ENCODE peak calls at places on chromosomes 11 and 22, in six cellular contexts. One of them, this sample, is unnamed.

GRCh38 chr22:31556627-31557203 is 60.4 kb downstream of the SFI1 start:
- DNase-seq in stimulated activated CD4-positive, alpha-beta T cell treated with anti-CD3 and anti-CD28 coated beads, Interleukin-4, amount 100 ng/mL, for 48 hours: no peak
- DNase-seq in CD8-positive, alpha-beta memory T cell: peak; percentile 13
- DNase-seq in amygdala: no peak
- DNase-seq in activated T-helper 1 cell treated with Interleukin-2 at 50 U/mL for 16 hours: no peak
- DNase-seq in NCI-H1092: no peak
- DNase-seq in this sample: no peak

GRCh38 chr11:6962673-6963072 is 36.4 kb downstream of the ZNF215 start:
- DNase-seq in NCI-H1092: no peak
- DNase-seq in amygdala: no peak
- DNase-seq in stimulated activated CD4-positive, alpha-beta T cell treated with anti-CD3 and anti-CD28 coated beads, Interleukin-4, amount 100 ng/mL, for 48 hours: no peak
- DNase-seq in activated T-helper 1 cell treated with Interleukin-2 at 50 U/mL for 16 hours: no peak
- DNase-seq in CD8-positive, alpha-beta memory T cell: no peak
- DNase-seq in this sample: no peak

GRCh38 chr11:95652002-95652472 is 137.5 kb downstream of the FAM76B start:
- DNase-seq in NCI-H1092: no peak
- DNase-seq in amygdala: no peak
- DNase-seq in CD8-positive, alpha-beta memory T cell: no peak
- DNase-seq in stimulated activated CD4-positive, alpha-beta T cell treated with anti-CD3 and anti-CD28 coated beads, Interleukin-4, amount 100 ng/mL, for 48 hours: no peak
- DNase-seq in activated T-helper 1 cell treated with Interleukin-2 at 50 U/mL for 16 hours: no peak
- DNase-seq in this sample: no peak

GRCh38 chr11:111770581-111771134 is 4.5 kb upstream of the PPP2R1B start:
- DNase-seq in stimulated activated CD4-positive, alpha-beta T cell treated with anti-CD3 and anti-CD28 coated beads, Interleukin-4, amount 100 ng/mL, for 48 hours: no peak
- DNase-seq in activated T-helper 1 cell treated with Interleukin-2 at 50 U/mL for 16 hours: no peak
- DNase-seq in amygdala: no peak
- DNase-seq in NCI-H1092: peak; percentile 6
- DNase-seq in CD8-positive, alpha-beta memory T cell: no peak
- DNase-seq in this sample: no peak

GRCh38 chr11:95713428-95713827 is 76.2 kb downstream of the FAM76B start:
- DNase-seq in amygdala: no peak
- DNase-seq in stimulated activated CD4-positive, alpha-beta T cell treated with anti-CD3 and anti-CD28 coated beads, Interleukin-4, amount 100 ng/mL, for 48 hours: no peak
- DNase-seq in activated T-helper 1 cell treated with Interleukin-2 at 50 U/mL for 16 hours: no peak
- DNase-seq in CD8-positive, alpha-beta memory T cell: no peak
- DNase-seq in NCI-H1092: no peak
- DNase-seq in this sample: no peak

GRCh38 chr22:28864878-28865596 is 18.3 kb upstream of the ZNRF3 start:
- DNase-seq in amygdala: no peak
- DNase-seq in NCI-H1092: no peak
- DNase-seq in stimulated activated CD4-positive, alpha-beta T cell treated with anti-CD3 and anti-CD28 coated beads, Interleukin-4, amount 100 ng/mL, for 48 hours: no peak
- DNase-seq in activated T-helper 1 cell treated with Interleukin-2 at 50 U/mL for 16 hours: no peak
- DNase-seq in CD8-positive, alpha-beta memory T cell: no peak
- DNase-seq in this sample: no peak

GRCh38 chr11:118142809-118143208 is 9.8 kb downstream of the SCN4B start:
- DNase-seq in NCI-H1092: no peak
- DNase-seq in amygdala: no peak
- DNase-seq in CD8-positive, alpha-beta memory T cell: no peak
- DNase-seq in stimulated activated CD4-positive, alpha-beta T cell treated with anti-CD3 and anti-CD28 coated beads, Interleukin-4, amount 100 ng/mL, for 48 hours: no peak
- DNase-seq in activated T-helper 1 cell treated with Interleukin-2 at 50 U/mL for 16 hours: no peak
- DNase-seq in this sample: peak; percentile 53

GRCh38 chr11:119644502-119644901 is 84.5 kb downstream of the NECTIN1 start:
- DNase-seq in activated T-helper 1 cell treated with Interleukin-2 at 50 U/mL for 16 hours: no peak
- DNase-seq in stimulated activated CD4-positive, alpha-beta T cell treated with anti-CD3 and anti-CD28 coated beads, Interleukin-4, amount 100 ng/mL, for 48 hours: no peak
- DNase-seq in amygdala: no peak
- DNase-seq in CD8-positive, alpha-beta memory T cell: no peak
- DNase-seq in NCI-H1092: no peak
- DNase-seq in this sample: no peak

GRCh38 chr22:41908409-41909289 is 6.2 kb downstream of the SHISA8 start:
- DNase-seq in CD8-positive, alpha-beta memory T cell: peak; percentile 33
- DNase-seq in NCI-H1092: no peak
- DNase-seq in activated T-helper 1 cell treated with Interleukin-2 at 50 U/mL for 16 hours: no peak
- DNase-seq in amygdala: no peak
- DNase-seq in stimulated activated CD4-positive, alpha-beta T cell treated with anti-CD3 and anti-CD28 coated beads, Interleukin-4, amount 100 ng/mL, for 48 hours: no peak
- DNase-seq in this sample: no peak

GRCh38 chr11:27468209-27468608 is 4.4 kb downstream of the LGR4 start:
- DNase-seq in NCI-H1092: no peak
- DNase-seq in stimulated activated CD4-positive, alpha-beta T cell treated with anti-CD3 and anti-CD28 coated beads, Interleukin-4, amount 100 ng/mL, for 48 hours: no peak
- DNase-seq in amygdala: no peak
- DNase-seq in activated T-helper 1 cell treated with Interleukin-2 at 50 U/mL for 16 hours: no peak
- DNase-seq in CD8-positive, alpha-beta memory T cell: no peak
- DNase-seq in this sample: no peak

GRCh38 chr11:118111744-118112035 is 24.9 kb upstream of the SMIM35 start:
- DNase-seq in CD8-positive, alpha-beta memory T cell: no peak
- DNase-seq in NCI-H1092: no peak
- DNase-seq in stimulated activated CD4-positive, alpha-beta T cell treated with anti-CD3 and anti-CD28 coated beads, Interleukin-4, amount 100 ng/mL, for 48 hours: no peak
- DNase-seq in amygdala: no peak
- DNase-seq in activated T-helper 1 cell treated with Interleukin-2 at 50 U/mL for 16 hours: no peak
- DNase-seq in this sample: no peak

GRCh38 chr11:103998826-103999390 is 37.5 kb upstream of the DDI1 start:
- DNase-seq in activated T-helper 1 cell treated with Interleukin-2 at 50 U/mL for 16 hours: no peak
- DNase-seq in NCI-H1092: no peak
- DNase-seq in stimulated activated CD4-positive, alpha-beta T cell treated with anti-CD3 and anti-CD28 coated beads, Interleukin-4, amount 100 ng/mL, for 48 hours: no peak
- DNase-seq in CD8-positive, alpha-beta memory T cell: no peak
- DNase-seq in amygdala: no peak
- DNase-seq in this sample: no peak

GRCh38 chr11:115905331-115905730 is 401.1 kb upstream of the CADM1 start:
- DNase-seq in activated T-helper 1 cell treated with Interleukin-2 at 50 U/mL for 16 hours: no peak
- DNase-seq in CD8-positive, alpha-beta memory T cell: no peak
- DNase-seq in amygdala: no peak
- DNase-seq in stimulated activated CD4-positive, alpha-beta T cell treated with anti-CD3 and anti-CD28 coated beads, Interleukin-4, amount 100 ng/mL, for 48 hours: no peak
- DNase-seq in NCI-H1092: no peak
- DNase-seq in this sample: no peak

GRCh38 chr11:27471588-27472397 is 797 bp downstream of the LGR4 start:
- DNase-seq in NCI-H1092: peak; percentile 7
- DNase-seq in CD8-positive, alpha-beta memory T cell: peak; percentile 16
- DNase-seq in activated T-helper 1 cell treated with Interleukin-2 at 50 U/mL for 16 hours: peak; percentile 5
- DNase-seq in stimulated activated CD4-positive, alpha-beta T cell treated with anti-CD3 and anti-CD28 coated beads, Interleukin-4, amount 100 ng/mL, for 48 hours: no peak
- DNase-seq in amygdala: no peak
- DNase-seq in this sample: no peak

GRCh38 chr11:104934594-104934993 is 33.8 kb downstream of the CASP4 start:
- DNase-seq in activated T-helper 1 cell treated with Interleukin-2 at 50 U/mL for 16 hours: no peak
- DNase-seq in CD8-positive, alpha-beta memory T cell: peak; percentile 32
- DNase-seq in amygdala: no peak
- DNase-seq in NCI-H1092: no peak
- DNase-seq in stimulated activated CD4-positive, alpha-beta T cell treated with anti-CD3 and anti-CD28 coated beads, Interleukin-4, amount 100 ng/mL, for 48 hours: no peak
- DNase-seq in this sample: no peak

GRCh38 chr11:6746086-6746618 is 25.6 kb downstream of the OR2AG2 start:
- DNase-seq in activated T-helper 1 cell treated with Interleukin-2 at 50 U/mL for 16 hours: peak; percentile 21
- DNase-seq in NCI-H1092: no peak
- DNase-seq in CD8-positive, alpha-beta memory T cell: peak; percentile 58
- DNase-seq in amygdala: no peak
- DNase-seq in stimulated activated CD4-positive, alpha-beta T cell treated with anti-CD3 and anti-CD28 coated beads, Interleukin-4, amount 100 ng/mL, for 48 hours: no peak
- DNase-seq in this sample: peak; percentile 30

GRCh38 chr11:95547186-95547585 is 242.4 kb downstream of the FAM76B start:
- DNase-seq in activated T-helper 1 cell treated with Interleukin-2 at 50 U/mL for 16 hours: no peak
- DNase-seq in stimulated activated CD4-positive, alpha-beta T cell treated with anti-CD3 and anti-CD28 coated beads, Interleukin-4, amount 100 ng/mL, for 48 hours: no peak
- DNase-seq in NCI-H1092: no peak
- DNase-seq in amygdala: no peak
- DNase-seq in CD8-positive, alpha-beta memory T cell: no peak
- DNase-seq in this sample: no peak

GRCh38 chr11:2525941-2526807 is 81.4 kb downstream of the KCNQ1 start:
- DNase-seq in activated T-helper 1 cell treated with Interleukin-2 at 50 U/mL for 16 hours: no peak
- DNase-seq in NCI-H1092: no peak
- DNase-seq in amygdala: no peak
- DNase-seq in stimulated activated CD4-positive, alpha-beta T cell treated with anti-CD3 and anti-CD28 coated beads, Interleukin-4, amount 100 ng/mL, for 48 hours: no peak
- DNase-seq in CD8-positive, alpha-beta memory T cell: no peak
- DNase-seq in this sample: no peak

GRCh38 chr22:42562684-42563083 is 8.9 kb downstream of the SERHL2 start:
- DNase-seq in amygdala: no peak
- DNase-seq in stimulated activated CD4-positive, alpha-beta T cell treated with anti-CD3 and anti-CD28 coated beads, Interleukin-4, amount 100 ng/mL, for 48 hours: no peak
- DNase-seq in NCI-H1092: no peak
- DNase-seq in activated T-helper 1 cell treated with Interleukin-2 at 50 U/mL for 16 hours: no peak
- DNase-seq in CD8-positive, alpha-beta memory T cell: no peak
- DNase-seq in this sample: no peak

GRCh38 chr11:62472063-62472884 is 53.4 kb downstream of the SCGB1A1 start:
- DNase-seq in stimulated activated CD4-positive, alpha-beta T cell treated with anti-CD3 and anti-CD28 coated beads, Interleukin-4, amount 100 ng/mL, for 48 hours: no peak
- DNase-seq in NCI-H1092: no peak
- DNase-seq in amygdala: no peak
- DNase-seq in CD8-positive, alpha-beta memory T cell: no peak
- DNase-seq in activated T-helper 1 cell treated with Interleukin-2 at 50 U/mL for 16 hours: no peak
- DNase-seq in this sample: no peak

GRCh38 chr11:128522943-128523518 is 64.3 kb downstream of the ETS1 start:
- DNase-seq in stimulated activated CD4-positive, alpha-beta T cell treated with anti-CD3 and anti-CD28 coated beads, Interleukin-4, amount 100 ng/mL, for 48 hours: peak; percentile 72
- DNase-seq in amygdala: no peak
- DNase-seq in activated T-helper 1 cell treated with Interleukin-2 at 50 U/mL for 16 hours: no peak
- DNase-seq in NCI-H1092: no peak
- DNase-seq in CD8-positive, alpha-beta memory T cell: peak; percentile 70
- DNase-seq in this sample: no peak

GRCh38 chr11:64007629-64008282 is 21.5 kb downstream of the OTUB1 start:
- DNase-seq in NCI-H1092: no peak
- DNase-seq in CD8-positive, alpha-beta memory T cell: no peak
- DNase-seq in stimulated activated CD4-positive, alpha-beta T cell treated with anti-CD3 and anti-CD28 coated beads, Interleukin-4, amount 100 ng/mL, for 48 hours: no peak
- DNase-seq in amygdala: no peak
- DNase-seq in activated T-helper 1 cell treated with Interleukin-2 at 50 U/mL for 16 hours: no peak
- DNase-seq in this sample: no peak

This sample was measured in GDM1.